ENCODE peak calls at places on chromosomes 6 and 20, in seven cellular contexts. D is amniotic epithelial cell, Q is mucosa of descending colon, B is NCI-H460, I is fibroblast of the aortic adventitia, S is hepatic stellate cell, L is NCI-H774. V is an unnamed sample.

GRCh38 chr6:159935633-159936032 is 33.2 kb upstream of the IGF2R start:
- DNase-seq in D (peak), Q (no peak), B (no peak), I (peak), S (no peak), L (no peak), V (no peak)

GRCh38 chr20:16423311-16424212 is 149.7 kb downstream of the KIF16B start:
- DNase-seq in D (peak), Q (no peak), B (no peak), I (no peak), S (no peak), L (no peak), V (no peak)

GRCh38 chr20:24651171-24651972 is 181.9 kb downstream of the SYNDIG1 start:
- DNase-seq in D (peak), Q (no peak), B (no peak), I (peak), S (peak), L (no peak), V (no peak)

GRCh38 chr6:70547313-70547712 is 19.4 kb upstream of the SDHAF4 start:
- DNase-seq in D (peak), Q (no peak), B (peak), I (peak), S (peak), L (no peak), V (no peak)

GRCh38 chr20:49559411-49560081 is 8.4 kb downstream of the PTGIS start:
- DNase-seq in D (peak), Q (no peak), B (no peak), I (peak), S (no peak), L (no peak), V (no peak)

GRCh38 chr20:7214081-7214740 is 446.7 kb downstream of the BMP2 start:
- DNase-seq in D (no peak), Q (no peak), B (no peak), I (no peak), S (no peak), L (no peak), V (no peak)

GRCh38 chr6:25369043-25369442 is 89.9 kb downstream of the CARMIL1 start:
- DNase-seq in D (no peak), Q (no peak), B (no peak), I (peak), S (no peak), L (no peak), V (no peak)

GRCh38 chr6:8075185-8075584 is 11.0 kb upstream of the BLOC1S5 start:
- DNase-seq in D (no peak), Q (no peak), B (no peak), I (no peak), S (no peak), L (no peak), V (no peak)

GRCh38 chr6:72286911-72287311 is 335.0 kb upstream of the KCNQ5 start:
- DNase-seq in D (peak), Q (no peak), B (peak), I (peak), S (peak), L (no peak), V (no peak)

GRCh38 chr6:139027620-139028182 is 844 bp upstream of the ABRACL start:
- DNase-seq in D (peak), Q (no peak), B (no peak), I (peak), S (no peak), L (peak), V (no peak)

GRCh38 chr6:170066679-170067078 is 224.2 kb downstream of the DLL1 start:
- DNase-seq in D (no peak), Q (no peak), B (no peak), I (no peak), S (no peak), L (no peak), V (peak)

GRCh38 chr6:98644063-98644462 is 190.3 kb upstream of the POU3F2 start:
- DNase-seq in D (no peak), Q (no peak), B (no peak), I (no peak), S (no peak), L (no peak), V (no peak)

GRCh38 chr6:170128811-170129681 is 161.8 kb downstream of the DLL1 start:
- DNase-seq in D (no peak), Q (no peak), B (no peak), I (no peak), S (no peak), L (no peak), V (peak)

GRCh38 chr20:63261808-63262528 is 7.7 kb upstream of the NKAIN4 start:
- DNase-seq in D (no peak), Q (no peak), B (no peak), I (no peak), S (no peak), L (no peak), V (no peak)

GRCh38 chr6:123456836-123457235 is 179.9 kb downstream of the TRDN start:
- DNase-seq in D (no peak), Q (no peak), B (no peak), I (no peak), S (no peak), L (no peak), V (no peak)

GRCh38 chr6:139374357-139375238 is at the start of gene CITED2:
- DNase-seq in D (peak), Q (peak), B (peak), I (peak), S (peak), L (peak), V (peak)

GRCh38 chr20:49228676-49229075 is 9.5 kb downstream of the DDX27 start:
- DNase-seq in D (no peak), Q (no peak), B (no peak), I (no peak), S (no peak), L (peak), V (no peak)

GRCh38 chr6:71043902-71044301 is 87.0 kb upstream of the B3GAT2 start:
- DNase-seq in D (peak), Q (no peak), B (no peak), I (no peak), S (no peak), L (no peak), V (no peak)

GRCh38 chr20:58993332-58994248 is 12.5 kb downstream of the NELFCD start:
- DNase-seq in D (no peak), Q (no peak), B (no peak), I (no peak), S (no peak), L (peak), V (no peak)

GRCh38 chr6:106609699-106610098 is 19.6 kb downstream of the RTN4IP1 start:
- DNase-seq in D (peak), Q (peak), B (no peak), I (peak), S (no peak), L (peak), V (no peak)

GRCh38 chr20:37123441-37123840 is 27.6 kb upstream of the RBL1 start:
- DNase-seq in D (peak), Q (no peak), B (no peak), I (no peak), S (no peak), L (no peak), V (no peak)

GRCh38 chr20:45779011-45779915 is 12.4 kb downstream of the WFDC3 start:
- DNase-seq in D (peak), Q (peak), B (peak), I (peak), S (peak), L (no peak), V (peak)

GRCh38 chr6:137452331-137452894 is 41.8 kb downstream of the OLIG3 start:
- DNase-seq in D (no peak), Q (no peak), B (no peak), I (peak), S (no peak), L (no peak), V (no peak)

GRCh38 chr6:36739947-36740817 is 42.6 kb downstream of the RAB44 start:
- DNase-seq in D (no peak), Q (no peak), B (peak), I (no peak), S (no peak), L (no peak), V (no peak)

GRCh38 chr6:144285548-144285797 is 338 bp downstream of the UTRN start:
- DNase-seq in D (no peak), Q (no peak), B (no peak), I (no peak), S (no peak), L (no peak), V (no peak)

GRCh38 chr20:38255389-38255788 is 5.1 kb downstream of the KIAA1755 start:
- DNase-seq in D (no peak), Q (no peak), B (no peak), I (peak), S (no peak), L (no peak), V (no peak)

GRCh38 chr6:130500693-130501092 is 134.9 kb downstream of the TMEM200A start:
- DNase-seq in D (peak), Q (no peak), B (no peak), I (peak), S (no peak), L (no peak), V (no peak)

GRCh38 chr6:105786890-105787655 is 299.1 kb upstream of the PRDM1 start:
- DNase-seq in D (no peak), Q (no peak), B (no peak), I (no peak), S (no peak), L (no peak), V (no peak)

GRCh38 chr6:47690209-47690608 is 8.2 kb upstream of the ADGRF4 start:
- DNase-seq in D (no peak), Q (no peak), B (no peak), I (no peak), S (no peak), L (no peak), V (no peak)

GRCh38 chr6:19204445-19204844 is 632.7 kb upstream of the ID4 start:
- DNase-seq in D (no peak), Q (no peak), B (no peak), I (peak), S (no peak), L (no peak), V (no peak)

GRCh38 chr6:73680289-73680688 is 15.7 kb upstream of the CD109 start:
- DNase-seq in D (no peak), Q (no peak), B (no peak), I (peak), S (no peak), L (no peak), V (no peak)

GRCh38 chr6:77273929-77274328 is 189.4 kb downstream of the HTR1B start:
- DNase-seq in D (no peak), Q (no peak), B (no peak), I (no peak), S (no peak), L (no peak), V (no peak)